ENCODE peak calls at places on chromosomes 12 and 14, in six cellular contexts. One of them, this sample, is unnamed.

GRCh38 chr12:47768323-47768811 is 4.7 kb upstream of the SLC48A1 start:
- DNase-seq in CD4-positive, CD25-positive, alpha-beta regulatory T cell: no peak
- DNase-seq in cardiac muscle cell: peak
- DNase-seq in RCC 7860: peak
- DNase-seq in NCI-H1105 treated with DMSO at 0.1 percent for 48 hours: no peak
- DNase-seq in naive thymus-derived CD4-positive, alpha-beta T cell: no peak
- DNase-seq in this sample: no peak

GRCh38 chr14:92553456-92553855 is 39.9 kb downstream of the RIN3 start:
- DNase-seq in CD4-positive, CD25-positive, alpha-beta regulatory T cell: no peak
- DNase-seq in cardiac muscle cell: peak
- DNase-seq in RCC 7860: peak
- DNase-seq in NCI-H1105 treated with DMSO at 0.1 percent for 48 hours: no peak
- DNase-seq in naive thymus-derived CD4-positive, alpha-beta T cell: no peak
- DNase-seq in this sample: no peak

GRCh38 chr12:124736115-124737039 is 127.3 kb downstream of the SCARB1 start:
- DNase-seq in CD4-positive, CD25-positive, alpha-beta regulatory T cell: no peak
- DNase-seq in cardiac muscle cell: no peak
- DNase-seq in RCC 7860: no peak
- DNase-seq in NCI-H1105 treated with DMSO at 0.1 percent for 48 hours: no peak
- DNase-seq in naive thymus-derived CD4-positive, alpha-beta T cell: no peak
- DNase-seq in this sample: no peak

GRCh38 chr12:124449623-124450375 is 117.6 kb downstream of the NCOR2 start:
- DNase-seq in CD4-positive, CD25-positive, alpha-beta regulatory T cell: no peak
- DNase-seq in cardiac muscle cell: no peak
- DNase-seq in RCC 7860: no peak
- DNase-seq in NCI-H1105 treated with DMSO at 0.1 percent for 48 hours: no peak
- DNase-seq in naive thymus-derived CD4-positive, alpha-beta T cell: no peak
- DNase-seq in this sample: no peak

GRCh38 chr14:100290607-100291304 is 15.5 kb downstream of the SLC25A29 start:
- DNase-seq in CD4-positive, CD25-positive, alpha-beta regulatory T cell: no peak
- DNase-seq in cardiac muscle cell: no peak
- DNase-seq in RCC 7860: no peak
- DNase-seq in NCI-H1105 treated with DMSO at 0.1 percent for 48 hours: no peak
- DNase-seq in naive thymus-derived CD4-positive, alpha-beta T cell: no peak
- DNase-seq in this sample: no peak

GRCh38 chr12:103884316-103884715 is 43.3 kb upstream of the NT5DC3 start:
- DNase-seq in CD4-positive, CD25-positive, alpha-beta regulatory T cell: peak
- DNase-seq in cardiac muscle cell: peak
- DNase-seq in RCC 7860: peak
- DNase-seq in NCI-H1105 treated with DMSO at 0.1 percent for 48 hours: peak
- DNase-seq in naive thymus-derived CD4-positive, alpha-beta T cell: no peak
- DNase-seq in this sample: peak

GRCh38 chr12:6224550-6224949 is 24.4 kb downstream of the CD9 start:
- DNase-seq in CD4-positive, CD25-positive, alpha-beta regulatory T cell: no peak
- DNase-seq in cardiac muscle cell: peak
- DNase-seq in RCC 7860: no peak
- DNase-seq in NCI-H1105 treated with DMSO at 0.1 percent for 48 hours: peak
- DNase-seq in naive thymus-derived CD4-positive, alpha-beta T cell: no peak
- DNase-seq in this sample: no peak

GRCh38 chr14:97705976-97706375 is 908.8 kb downstream of the VRK1 start:
- DNase-seq in CD4-positive, CD25-positive, alpha-beta regulatory T cell: peak
- DNase-seq in cardiac muscle cell: no peak
- DNase-seq in RCC 7860: no peak
- DNase-seq in NCI-H1105 treated with DMSO at 0.1 percent for 48 hours: no peak
- DNase-seq in naive thymus-derived CD4-positive, alpha-beta T cell: no peak
- DNase-seq in this sample: no peak

GRCh38 chr14:68143341-68143807 is 323.8 kb downstream of the RAD51B start:
- DNase-seq in CD4-positive, CD25-positive, alpha-beta regulatory T cell: no peak
- DNase-seq in cardiac muscle cell: peak
- DNase-seq in RCC 7860: no peak
- DNase-seq in NCI-H1105 treated with DMSO at 0.1 percent for 48 hours: no peak
- DNase-seq in naive thymus-derived CD4-positive, alpha-beta T cell: no peak
- DNase-seq in this sample: no peak